ENCODE peak calls at places on chromosomes 3 and 15, in six cellular contexts. K is bronchial epithelial cell, C is cardiac muscle cell, S is fibroblast of mammary gland, V is transverse colon, B is keratinocyte. H is an unnamed sample.

GRCh38 chr15:38128389-38128788 is 124.2 kb upstream of the SPRED1 start:
- DNase-seq in K (peak), C (no peak), S (peak), V (no peak), B (no peak), H (peak)

GRCh38 chr3:138389144-138389601 is 40.8 kb downstream of the MRAS start:
- DNase-seq in K (no peak), C (no peak), S (peak), V (no peak), B (no peak), H (no peak)

GRCh38 chr15:47283231-47283630 is 434.1 kb upstream of the SEMA6D start:
- DNase-seq in K (no peak), C (no peak), S (no peak), V (no peak), B (no peak), H (no peak)

GRCh38 chr3:38127611-38128302 is 9.2 kb downstream of the ACAA1 start:
- DNase-seq in K (no peak), C (no peak), S (no peak), V (peak), B (no peak), H (no peak)

GRCh38 chr3:7203969-7204847 is 343.3 kb downstream of the GRM7 start:
- DNase-seq in K (no peak), C (no peak), S (no peak), V (no peak), B (no peak), H (no peak)

GRCh38 chr3:184766555-184767261 is 45.3 kb upstream of the VPS8 start:
- DNase-seq in K (peak), C (no peak), S (no peak), V (no peak), B (no peak), H (peak)

GRCh38 chr3:188269040-188269439 is 115.1 kb downstream of the LPP start:
- DNase-seq in K (no peak), C (no peak), S (no peak), V (no peak), B (no peak), H (no peak)

GRCh38 chr15:90870354-90871096 is 2.1 kb downstream of the FURIN start:
- DNase-seq in K (peak), C (no peak), S (no peak), V (no peak), B (no peak), H (peak)

GRCh38 chr15:92647467-92648163 is 8.0 kb downstream of the FAM174B start:
- DNase-seq in K (no peak), C (no peak), S (no peak), V (no peak), B (no peak), H (no peak)

GRCh38 chr3:195185574-195185973 is 85.4 kb downstream of the XXYLT1 start:
- DNase-seq in K (peak), C (no peak), S (no peak), V (no peak), B (peak), H (no peak)

GRCh38 chr15:57334257-57334656 is 42.0 kb upstream of the CGNL1 start:
- DNase-seq in K (peak), C (no peak), S (peak), V (no peak), B (no peak), H (peak)

GRCh38 chr3:124599779-124600693 is 130.2 kb upstream of the UMPS start:
- DNase-seq in K (peak), C (peak), S (no peak), V (peak), B (peak), H (no peak)

GRCh38 chr3:58988041-58988440 is 61.8 kb downstream of the CFAP20DC start:
- DNase-seq in K (peak), C (no peak), S (no peak), V (no peak), B (no peak), H (no peak)

GRCh38 chr3:19816631-19817030 is 117.4 kb downstream of the EFHB start:
- DNase-seq in K (no peak), C (no peak), S (no peak), V (no peak), B (no peak), H (no peak)

GRCh38 chr3:21830541-21830940 is 79.5 kb upstream of the ZNF385D start:
- DNase-seq in K (no peak), C (no peak), S (no peak), V (no peak), B (no peak), H (no peak)

GRCh38 chr15:69303337-69304175 is 4.8 kb downstream of the PAQR5 start:
- DNase-seq in K (no peak), C (no peak), S (peak), V (no peak), B (no peak), H (peak)

GRCh38 chr3:11346416-11346815 is 74.2 kb downstream of the ATG7 start:
- DNase-seq in K (peak), C (no peak), S (no peak), V (no peak), B (no peak), H (no peak)

GRCh38 chr3:149397528-149397927 is 20.1 kb upstream of the TM4SF1 start:
- DNase-seq in K (no peak), C (no peak), S (no peak), V (no peak), B (no peak), H (no peak)

GRCh38 chr3:149398296-149398695 is 20.8 kb upstream of the TM4SF1 start:
- DNase-seq in K (peak), C (no peak), S (no peak), V (no peak), B (no peak), H (no peak)

GRCh38 chr3:149393355-149394165 is 16.1 kb upstream of the TM4SF1 start:
- DNase-seq in K (peak), C (peak), S (peak), V (peak), B (no peak), H (peak)

GRCh38 chr3:149396476-149396875 is 19.0 kb upstream of the TM4SF1 start:
- DNase-seq in K (no peak), C (no peak), S (no peak), V (no peak), B (no peak), H (no peak)

GRCh38 chr3:149395107-149396089 is 17.9 kb upstream of the TM4SF1 start:
- DNase-seq in K (peak), C (peak), S (peak), V (no peak), B (no peak), H (peak)
- H3K4me3 ChIP-seq in K (no peak), C (no peak), S (no peak), V (no peak), B (no peak), H (no peak)

GRCh38 chr3:169564883-169565282 is 98.6 kb downstream of the MECOM start:
- DNase-seq in K (no peak), C (no peak), S (no peak), V (no peak), B (no peak), H (no peak)
- TF ChIP-seq CTCF in K (peak), C (peak), S (no peak), V (no peak), B (peak), H (peak)

GRCh38 chr3:120468635-120469295 is 18.0 kb upstream of the FSTL1 start:
- DNase-seq in K (peak), C (no peak), S (no peak), V (no peak), B (no peak), H (no peak)
- H3K4me3 ChIP-seq in K (no peak), C (no peak), S (no peak), V (no peak), B (no peak), H (no peak)

GRCh38 chr3:125684199-125684598 is 88.9 kb upstream of the OSBPL11 start:
- DNase-seq in K (no peak), C (peak), S (peak), V (no peak), B (no peak), H (peak)
- TF ChIP-seq CTCF in K (peak), C (peak), S (peak), V (no peak), B (peak), H (peak)

DNA sequence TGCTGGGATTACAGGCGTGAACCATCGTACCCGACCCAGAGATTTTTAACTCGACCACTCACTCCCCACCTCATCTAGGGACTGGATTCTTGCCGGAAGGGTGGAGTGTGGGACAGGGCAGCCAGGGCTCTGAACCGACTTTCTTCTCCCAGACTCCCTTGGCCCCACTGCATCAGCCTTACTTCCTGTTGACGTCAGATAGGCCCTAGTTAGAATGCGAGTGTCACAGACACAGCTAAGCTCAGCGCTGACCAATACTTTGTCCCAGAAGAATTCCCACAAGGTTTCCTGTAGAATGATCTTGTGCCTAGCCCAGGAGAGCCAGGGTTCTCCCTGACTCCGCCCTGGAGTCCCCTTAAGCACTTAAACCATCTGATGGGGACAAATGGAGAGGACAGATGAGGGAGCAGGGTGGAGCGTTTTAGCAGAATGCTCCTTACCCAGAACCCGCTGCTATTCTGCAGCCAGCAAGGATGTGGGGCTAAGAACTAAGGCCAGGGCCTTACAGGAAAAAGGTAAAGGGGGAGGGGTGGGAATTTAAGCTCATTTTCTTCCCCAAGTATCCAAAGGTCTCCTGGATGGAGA is 5.8 kb upstream of the TUSC2 start:
- DNase-seq in K (no peak), C (no peak), S (peak), V (no peak), B (no peak), H (peak)
- H3K4me3 ChIP-seq in K (no peak), C (no peak), S (peak), V (no peak), B (no peak), H (peak)

DNA sequence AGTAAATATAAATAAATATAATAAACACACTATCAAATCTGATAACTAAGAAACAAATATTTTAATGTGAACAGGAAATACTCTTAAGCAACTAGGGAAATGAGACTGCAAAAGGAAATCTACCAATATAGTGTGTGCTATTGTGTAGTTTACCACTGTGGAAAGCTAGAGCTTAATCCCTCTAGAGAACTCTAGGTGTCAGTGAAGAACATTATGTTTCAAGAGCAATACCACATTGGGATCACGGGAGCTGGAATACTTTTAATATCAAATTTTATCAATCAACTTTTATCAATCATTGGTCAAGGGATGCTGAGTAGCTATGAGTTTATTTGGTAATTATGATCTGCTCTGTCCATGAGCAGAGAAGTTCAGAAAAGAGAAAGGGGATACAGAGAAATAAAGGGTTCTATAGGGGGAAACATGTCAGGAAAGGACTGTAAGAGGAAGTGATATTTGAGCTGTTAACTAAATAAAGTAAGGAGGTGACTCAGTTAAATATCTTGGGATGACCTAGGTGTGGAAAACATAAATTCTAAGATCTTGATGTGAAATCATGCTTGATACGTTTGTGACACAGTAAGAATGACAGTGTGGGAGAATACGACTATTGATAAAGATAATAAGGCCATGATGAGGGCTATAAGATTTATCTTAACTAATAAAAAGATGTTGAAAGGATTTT is 762.2 kb upstream of the ALCAM start:
- DNase-seq in K (peak), C (peak), S (peak), V (no peak), B (no peak), H (peak)
- TF ChIP-seq CTCF in K (peak), C (peak), S (peak), V (no peak), B (no peak), H (peak)

GRCh38 chr3:27713066-27713400 is 9.1 kb downstream of the EOMES start:
- DNase-seq in K (no peak), C (no peak), S (peak), V (no peak), B (no peak), H (peak)

GRCh38 chr3:27715454-27715806 is 6.7 kb downstream of the EOMES start:
- DNase-seq in K (no peak), C (no peak), S (no peak), V (no peak), B (no peak), H (no peak)

GRCh38 chr3:27714692-27715453 is 7.2 kb downstream of the EOMES start:
- DNase-seq in K (no peak), C (peak), S (no peak), V (peak), B (no peak), H (no peak)

GRCh38 chr3:27713435-27713880 is 8.7 kb downstream of the EOMES start:
- DNase-seq in K (no peak), C (peak), S (no peak), V (no peak), B (no peak), H (no peak)

DNA sequence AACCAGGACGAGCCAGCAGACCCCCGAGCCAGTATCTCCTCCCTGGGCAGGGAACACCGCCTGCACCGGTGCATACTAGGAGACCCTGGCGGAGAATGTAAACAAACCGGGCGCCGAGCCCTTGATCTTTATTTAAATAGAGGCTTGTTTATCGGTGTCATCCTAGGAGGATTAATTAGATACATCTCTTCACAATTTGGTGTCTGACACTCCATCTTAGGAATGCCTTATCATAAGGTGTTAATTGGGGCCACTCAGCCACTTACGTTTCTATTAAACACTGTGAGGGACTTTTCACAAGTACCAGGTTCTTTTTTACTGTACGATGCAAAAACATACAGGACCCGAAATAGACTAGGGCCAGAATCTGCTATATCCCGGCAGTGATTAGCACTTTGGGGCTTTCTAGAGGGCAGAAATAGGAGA is 8.0 kb downstream of the EOMES start:
- DNase-seq in K (no peak), C (peak), S (no peak), V (no peak), B (no peak), H (no peak)
- H3K4me3 ChIP-seq in K (no peak), C (peak), S (peak), V (peak), B (no peak), H (no peak)

GRCh38 chr15:42493694-42494093 is 1.7 kb upstream of the SNAP23 start:
- DNase-seq in K (no peak), C (no peak), S (no peak), V (no peak), B (no peak), H (no peak)

GRCh38 chr15:42495361-42496212 is at the start of gene SNAP23:
- DNase-seq in K (peak), C (peak), S (peak), V (peak), B (peak), H (peak)

GRCh38 chr15:42491540-42492225 is 742 bp upstream of the ZNF106 start:
- DNase-seq in K (peak), C (no peak), S (no peak), V (no peak), B (peak), H (peak)

GRCh38 chr15:42498212-42499038 is 3.0 kb downstream of the SNAP23 start:
- DNase-seq in K (no peak), C (no peak), S (no peak), V (no peak), B (no peak), H (no peak)

GRCh38 chr15:42494998-42495360 is 455 bp upstream of the SNAP23 start:
- DNase-seq in K (peak), C (no peak), S (peak), V (peak), B (peak), H (peak)
- TF ChIP-seq CTCF in K (no peak), C (no peak), S (no peak), V (no peak), B (no peak), H (no peak)